ENCODE peak calls at places on chromosomes 3 and 15, in five cellular contexts. I is HS-27A; U is CD8-positive, alpha-beta T cell; P is germinal center; D is Calu3. X is an unnamed sample.

GRCh38 chr3:37993811-37994638 is 3.4 kb downstream of the VILL start:
- DNase-seq in I (no peak), U (peak), P (peak), D (no peak), X (peak)

GRCh38 chr3:64462203-64463120 is 225.3 kb downstream of the ADAMTS9 start:
- DNase-seq in I (peak), U (no peak), P (no peak), D (no peak), X (no peak)

GRCh38 chr15:50685191-50685975 is 1.2 kb downstream of the TRPM7 start:
- DNase-seq in I (no peak), U (no peak), P (no peak), D (no peak), X (no peak)

GRCh38 chr15:47750030-47750739 is 32.9 kb downstream of the SEMA6D start:
- DNase-seq in I (peak), U (no peak), P (no peak), D (no peak), X (no peak)

GRCh38 chr15:25784876-25785642 is 78.1 kb downstream of the ATP10A start:
- DNase-seq in I (no peak), U (no peak), P (no peak), D (no peak), X (no peak)

GRCh38 chr3:66475386-66476020 is 25.3 kb downstream of the LRIG1 start:
- DNase-seq in I (no peak), U (no peak), P (no peak), D (no peak), X (no peak)

GRCh38 chr15:51931638-51932037 is 39.9 kb downstream of the LEO1 start:
- DNase-seq in I (no peak), U (no peak), P (no peak), D (no peak), X (no peak)

GRCh38 chr3:153901152-153901551 is 220.0 kb upstream of the ARHGEF26 start:
- DNase-seq in I (no peak), U (no peak), P (no peak), D (no peak), X (no peak)

GRCh38 chr3:39668420-39668819 is 141.0 kb upstream of the MYRIP start:
- DNase-seq in I (no peak), U (no peak), P (peak), D (peak), X (no peak)

GRCh38 chr15:95495033-95495541 is 835.4 kb upstream of the NR2F2 start:
- DNase-seq in I (no peak), U (no peak), P (no peak), D (no peak), X (no peak)

GRCh38 chr15:38667875-38668274 is 103.3 kb upstream of the RASGRP1 start:
- DNase-seq in I (no peak), U (no peak), P (no peak), D (no peak), X (no peak)

GRCh38 chr3:72344256-72345046 is 503.8 kb downstream of the SHQ1 start:
- DNase-seq in I (no peak), U (no peak), P (no peak), D (no peak), X (no peak)

GRCh38 chr3:60010778-60011177 is 961.0 kb upstream of the CFAP20DC start:
- DNase-seq in I (no peak), U (peak), P (peak), D (no peak), X (peak)

GRCh38 chr3:72271215-72271614 is 486.3 kb upstream of the PROK2 start:
- DNase-seq in I (no peak), U (no peak), P (no peak), D (no peak), X (no peak)